ENCODE peak calls at places on chromosome 5, in six cellular contexts. A is A673, U is right lobe of liver, Q is IMR-90, I is PC-9, X is ovary. O is an unnamed sample. For H3K27me3 and H3K36me3, the result is how much of the 10 kb centered on the place peaks cover.

GRCh38 chr5:131163315-131164119 is 1.5 kb downstream of the HINT1 start:
- DNase-seq in A (peak), U (no peak), Q (peak), I (no peak), X (no peak), O (peak)

GRCh38 chr5:128287740-128288139 is 204.2 kb downstream of the SLC12A2 start:
- DNase-seq in A (no peak), U (no peak), Q (no peak), I (no peak), X (no peak), O (no peak)

GRCh38 chr5:147504001-147504400 is 5.9 kb downstream of the DPYSL3 start:
- DNase-seq in A (peak), U (no peak), Q (peak), I (no peak), X (no peak), O (peak)

GRCh38 chr5:148372883-148373282 is 10.9 kb upstream of the FBXO38 start:
- DNase-seq in A (no peak), U (no peak), Q (no peak), I (no peak), X (no peak), O (peak)

GRCh38 chr5:124949862-124950261 is 203.4 kb upstream of the ZNF608 start:
- DNase-seq in A (no peak), U (no peak), Q (no peak), I (no peak), X (no peak), O (peak)

GRCh38 chr5:111697881-111698757 is 58.9 kb downstream of the NREP start:
- DNase-seq in A (no peak), U (no peak), Q (peak), I (no peak), X (no peak), O (peak)

GRCh38 chr5:74030371-74030770 is 404.4 kb downstream of the ARHGEF28 start:
- DNase-seq in A (no peak), U (no peak), Q (no peak), I (no peak), X (no peak), O (no peak)

GRCh38 chr5:95738069-95738468 is 6.9 kb downstream of the RHOBTB3 start:
- DNase-seq in A (no peak), U (no peak), Q (no peak), I (no peak), X (no peak), O (no peak)

GRCh38 chr5:143755969-143756368 is 56.0 kb upstream of the HMHB1 start:
- DNase-seq in A (no peak), U (no peak), Q (no peak), I (no peak), X (no peak), O (no peak)

GRCh38 chr5:42944989-42945388 is 95.1 kb downstream of the ANXA2R start:
- DNase-seq in A (peak), U (no peak), Q (peak), I (peak), X (no peak), O (peak)

GRCh38 chr5:17127743-17128231 is 89.6 kb upstream of the BASP1 start:
- DNase-seq in A (no peak), U (no peak), Q (peak), I (peak), X (no peak), O (peak)

GRCh38 chr5:179839328-179840256 is 18.9 kb downstream of the SQSTM1 start:
- DNase-seq in A (no peak), U (peak), Q (peak), I (no peak), X (peak), O (no peak)

GRCh38 chr5:4480528-4481404 is 659.4 kb upstream of the ADAMTS16 start:
- DNase-seq in A (no peak), U (no peak), Q (no peak), I (no peak), X (no peak), O (no peak)

GRCh38 chr5:5244581-5244980 is 104.5 kb downstream of the ADAMTS16 start:
- DNase-seq in A (no peak), U (no peak), Q (no peak), I (no peak), X (no peak), O (no peak)

GRCh38 chr5:181245427-181246275 is 1.9 kb upstream of the RACK1 start:
- DNase-seq in A (no peak), U (no peak), Q (no peak), I (no peak), X (no peak), O (no peak)

GRCh38 chr5:120539471-120539870 is 75.4 kb downstream of the PRR16 start:
- DNase-seq in A (no peak), U (no peak), Q (no peak), I (no peak), X (no peak), O (no peak)

DNA sequence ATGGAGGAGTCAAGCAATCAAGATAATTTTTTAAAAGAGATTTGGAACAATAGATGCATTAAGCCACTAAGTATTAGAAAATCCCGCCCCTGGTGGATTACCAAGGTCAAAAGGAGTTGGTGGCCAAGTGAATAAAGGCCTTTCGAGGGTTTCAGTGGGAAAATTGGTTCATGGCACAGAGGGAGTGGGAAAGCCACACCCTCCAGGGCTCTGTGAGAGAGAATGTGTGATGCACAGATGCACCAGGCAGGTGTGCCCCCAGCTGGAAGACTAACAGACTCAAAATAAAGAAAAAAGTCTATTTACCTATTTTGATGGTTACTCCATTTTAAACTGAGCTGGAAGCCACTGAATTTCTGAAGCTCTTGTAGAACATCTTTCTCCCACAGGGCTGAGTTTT is 278.0 kb downstream of the DRD1 start:
- DNase-seq in A (no peak), U (no peak), Q (no peak), I (no peak), X (no peak), O (no peak)
- H3K27me3 ChIP-seq in A (under half), U (under half), Q (under half), I (under half), X (under half), O (under half)

GRCh38 chr5:2748841-2749513 is 2.5 kb downstream of the IRX2 start:
- DNase-seq in A (no peak), U (no peak), Q (no peak), I (no peak), X (no peak), O (no peak)

GRCh38 chr5:2748180-2748840 is 3.2 kb downstream of the IRX2 start:
- DNase-seq in A (no peak), U (no peak), Q (no peak), I (no peak), X (no peak), O (no peak)

GRCh38 chr5:2746642-2747041 is 4.8 kb downstream of the IRX2 start:
- DNase-seq in A (no peak), U (no peak), Q (no peak), I (no peak), X (no peak), O (no peak)

GRCh38 chr5:2749514-2750025 is 1.9 kb downstream of the IRX2 start:
- DNase-seq in A (no peak), U (no peak), Q (no peak), I (no peak), X (no peak), O (no peak)

GRCh38 chr5:2747372-2748179 is 3.9 kb downstream of the IRX2 start:
- DNase-seq in A (no peak), U (no peak), Q (no peak), I (no peak), X (no peak), O (no peak)
- H3K36me3 ChIP-seq in A (under half), U (under half), Q (under half), I (under half), X (under half), O (under half)

DNA sequence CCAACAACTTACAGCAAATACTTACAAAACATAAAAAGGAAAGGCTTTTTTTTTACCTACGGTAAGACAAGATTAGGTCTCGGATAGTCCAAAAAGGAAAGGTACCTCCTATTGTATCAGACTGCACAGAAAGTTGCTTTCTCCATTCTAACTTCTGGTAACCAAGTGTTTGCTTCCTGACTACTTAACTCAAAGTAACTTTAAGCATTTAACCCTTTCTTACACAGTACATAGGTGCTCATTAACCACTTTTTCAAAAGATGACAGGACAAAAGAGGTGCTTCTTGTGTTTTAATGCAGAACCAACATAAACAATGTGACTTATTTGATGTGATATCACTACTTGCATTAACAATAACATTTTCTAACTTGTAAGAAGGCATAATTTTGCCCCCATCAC is 23.1 kb downstream of the PWWP2A start:
- DNase-seq in A (no peak), U (no peak), Q (no peak), I (no peak), X (no peak), O (no peak)
- H3K27me3 ChIP-seq in A (under half), U (under half), Q (under half), I (under half), X (under half), O (under half)

DNA sequence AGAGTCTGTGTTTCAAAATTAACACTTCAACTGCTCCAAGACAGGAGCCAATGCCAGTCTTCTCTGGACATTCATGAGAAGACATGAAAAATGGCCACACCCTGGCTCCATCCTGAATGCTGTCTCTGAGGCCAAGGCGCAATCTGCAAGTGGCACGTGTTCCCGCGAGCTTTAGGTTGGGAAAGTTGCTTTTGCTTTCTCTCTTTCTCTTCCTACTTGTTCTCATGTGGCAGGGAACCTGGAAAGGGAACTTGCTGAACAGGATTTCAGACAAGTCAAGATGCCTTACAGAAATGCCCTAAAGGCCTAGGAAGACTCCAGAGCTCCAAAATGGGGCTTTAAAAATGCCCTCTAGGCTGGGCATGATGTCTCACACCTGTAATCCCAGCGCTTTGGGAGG is 91.9 kb upstream of the OTULINL start:
- DNase-seq in A (no peak), U (no peak), Q (no peak), I (peak), X (no peak), O (no peak)
- H3K36me3 ChIP-seq in A (under half), U (under half), Q (half or more), I (under half), X (under half), O (half or more)

GRCh38 chr5:156312897-156313680 is 13.9 kb upstream of the SGCD start:
- DNase-seq in A (no peak), U (no peak), Q (no peak), I (no peak), X (no peak), O (no peak)
- H3K27me3 ChIP-seq in A (under half), U (under half), Q (under half), I (under half), X (under half), O (under half)

GRCh38 chr5:37064442-37064841 is 184.7 kb downstream of the CPLANE1 start:
- DNase-seq in A (no peak), U (no peak), Q (no peak), I (no peak), X (no peak), O (no peak)
- H3K36me3 ChIP-seq in A (under half), U (under half), Q (under half), I (under half), X (under half), O (half or more)

GRCh38 chr5:176748073-176748966 is 62.0 kb upstream of the UNC5A start:
- DNase-seq in A (no peak), U (peak), Q (no peak), I (no peak), X (no peak), O (no peak)

GRCh38 chr5:176750144-176750543 is 60.2 kb upstream of the UNC5A start:
- DNase-seq in A (no peak), U (peak), Q (no peak), I (no peak), X (no peak), O (no peak)

GRCh38 chr5:176744584-176744965 is 65.8 kb upstream of the UNC5A start:
- DNase-seq in A (no peak), U (peak), Q (no peak), I (no peak), X (no peak), O (no peak)

GRCh38 chr5:176747670-176748072 is 62.7 kb upstream of the UNC5A start:
- DNase-seq in A (no peak), U (peak), Q (no peak), I (no peak), X (no peak), O (no peak)

DNA sequence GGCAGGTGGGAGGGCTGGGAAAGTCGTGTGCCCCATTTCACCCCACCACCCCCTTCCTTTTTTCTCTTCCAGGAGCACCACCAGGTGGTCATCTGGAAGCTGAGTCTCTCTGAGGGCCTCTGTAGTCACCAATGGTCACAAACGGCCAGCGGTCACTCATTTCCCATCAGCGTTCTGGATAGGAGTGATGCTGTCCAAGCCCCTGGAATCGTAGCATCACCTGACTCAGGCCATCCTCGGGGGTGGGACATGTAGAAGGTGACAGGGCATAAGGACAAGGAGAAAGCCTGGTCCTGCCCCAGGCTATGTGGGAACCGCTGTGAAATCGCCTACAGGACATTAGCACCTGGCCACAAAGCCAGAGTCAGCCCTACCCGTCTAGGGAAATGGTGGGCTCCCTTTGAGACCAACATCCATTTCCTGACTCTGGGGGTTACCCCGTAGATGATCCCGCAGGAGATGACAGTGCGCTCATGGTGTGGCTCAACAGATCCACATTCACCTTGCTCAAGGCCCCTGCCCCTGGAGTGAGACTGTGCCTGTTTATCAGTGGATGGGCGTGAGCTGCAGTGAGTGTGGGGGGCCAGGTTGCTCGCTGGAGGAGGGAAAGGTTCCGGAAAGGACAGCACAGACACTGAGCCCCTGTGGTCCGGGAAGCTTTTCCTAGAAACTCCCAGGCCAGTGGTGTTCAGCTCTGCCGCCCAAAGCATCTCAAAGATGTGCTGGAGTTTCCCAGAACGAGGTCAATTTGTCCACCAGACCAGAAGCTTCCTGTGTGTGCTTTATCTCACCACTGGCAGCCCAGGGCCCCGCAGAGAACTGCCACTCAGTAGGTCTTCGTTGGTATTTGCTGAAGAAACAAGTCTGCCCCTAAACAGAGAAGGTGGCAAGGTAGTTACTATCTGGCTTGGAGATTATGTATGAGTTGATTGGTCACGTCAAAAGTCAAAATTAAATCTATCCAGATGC is 61.1 kb upstream of the UNC5A start:
- DNase-seq in A (no peak), U (peak), Q (no peak), I (no peak), X (no peak), O (no peak)
- H3K27me3 ChIP-seq in A (under half), U (under half), Q (half or more), I (under half), X (under half), O (half or more)

GRCh38 chr5:30626557-30626956 is 566.9 kb upstream of the CDH6 start:
- DNase-seq in A (no peak), U (no peak), Q (no peak), I (no peak), X (no peak), O (no peak)
- H3K36me3 ChIP-seq in A (under half), U (under half), Q (under half), I (under half), X (under half), O (under half)

GRCh38 chr5:169150108-169150507 is 150.8 kb downstream of the SLIT3 start:
- DNase-seq in A (no peak), U (no peak), Q (no peak), I (no peak), X (no peak), O (no peak)

GRCh38 chr5:169152946-169153345 is 148.0 kb downstream of the SLIT3 start:
- DNase-seq in A (no peak), U (no peak), Q (no peak), I (no peak), X (no peak), O (no peak)

GRCh38 chr5:169149317-169149716 is 151.6 kb downstream of the SLIT3 start:
- DNase-seq in A (peak), U (no peak), Q (no peak), I (no peak), X (no peak), O (no peak)

GRCh38 chr5:169152453-169152852 is 148.5 kb downstream of the SLIT3 start:
- DNase-seq in A (no peak), U (no peak), Q (no peak), I (no peak), X (no peak), O (no peak)

DNA sequence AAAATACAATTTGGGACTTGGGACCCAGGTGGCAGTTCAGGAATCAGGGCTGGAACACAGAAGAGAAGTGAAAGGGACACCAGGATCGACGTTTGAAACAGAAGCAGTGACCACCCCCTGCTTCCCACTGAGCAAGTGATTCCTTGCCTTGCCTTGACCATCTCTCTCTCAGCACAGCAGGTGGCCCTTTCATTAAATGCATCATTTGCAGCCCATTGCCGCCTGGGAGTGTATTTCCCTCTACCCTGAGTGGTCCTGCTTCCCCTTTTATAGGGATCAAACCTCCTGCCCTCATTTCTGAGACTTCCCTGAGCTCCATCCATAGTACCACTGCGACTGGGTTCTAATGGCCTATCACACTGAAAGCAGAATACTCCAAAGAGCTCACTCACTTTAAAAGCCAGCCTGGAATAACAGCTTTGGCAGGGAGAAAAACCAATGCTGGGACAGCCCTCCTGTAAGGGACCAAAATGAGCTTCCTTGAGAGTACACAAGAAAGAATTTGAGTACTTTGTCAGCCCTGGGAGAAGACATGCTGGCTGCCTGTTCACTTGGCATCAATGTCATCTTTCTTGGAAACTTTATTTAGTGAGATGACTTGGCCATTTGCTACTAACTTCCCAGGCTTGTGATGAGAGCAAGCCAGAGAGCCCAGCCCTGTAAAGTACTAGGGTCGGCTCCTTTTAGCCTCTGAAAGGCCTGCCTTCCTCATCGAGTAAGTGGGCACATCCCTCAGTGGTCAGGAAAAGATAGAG is 149.7 kb downstream of the SLIT3 start:
- DNase-seq in A (no peak), U (no peak), Q (no peak), I (no peak), X (no peak), O (no peak)
- H3K27me3 ChIP-seq in A (under half), U (under half), Q (under half), I (half or more), X (under half), O (under half)

DNA sequence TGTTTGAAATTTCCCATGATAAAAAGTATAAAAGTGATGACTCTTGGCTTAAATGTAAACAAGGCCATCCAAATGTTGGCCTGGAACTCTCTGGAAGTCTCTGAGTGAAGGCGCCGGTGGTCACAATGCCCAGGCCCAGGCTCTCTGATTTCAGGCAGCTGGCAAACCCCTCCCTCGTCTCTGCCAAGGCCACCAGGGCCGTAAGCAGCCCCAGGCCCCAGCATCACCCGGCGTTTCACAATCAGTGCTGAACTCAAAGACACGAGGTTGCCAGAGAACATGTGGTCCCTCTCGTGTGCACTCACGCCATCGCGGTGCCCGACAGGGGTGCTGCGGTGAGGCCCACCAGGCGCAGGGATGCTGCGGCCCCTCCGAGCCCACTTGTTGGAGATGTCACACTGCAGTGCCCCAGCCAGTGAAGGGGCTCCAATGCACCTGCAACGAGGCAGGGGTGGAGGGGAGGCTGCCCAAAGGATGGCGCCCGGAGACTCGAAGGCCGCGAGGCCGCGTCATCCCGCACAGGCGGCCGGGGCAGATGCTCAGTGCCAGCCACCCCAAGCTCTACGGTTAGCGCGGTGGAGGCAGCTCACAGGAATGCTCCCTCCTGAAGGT is 15.0 kb downstream of the LPCAT1 start:
- DNase-seq in A (no peak), U (peak), Q (peak), I (no peak), X (peak), O (no peak)
- H3K36me3 ChIP-seq in A (under half), U (under half), Q (under half), I (under half), X (under half), O (under half)